ENCODE peak calls at places on chromosomes 13 and 19, in five cellular contexts. X, F, M, Q and O are unnamed samples.

GRCh38 chr13:46124531-46124966 is 19.7 kb upstream of the CPB2 start:
- DNase-seq in F (no peak), X (no peak), M (no peak), Q (no peak), O (no peak)

GRCh38 chr19:6489278-6490061 is 7.9 kb upstream of the DENND1C start:
- DNase-seq in M (no peak), F (no peak), Q (no peak), X (no peak), O (no peak)

GRCh38 chr13:79307866-79308298 is 98.2 kb downstream of the RBM26 start:
- DNase-seq in M (peak), F (no peak), X (no peak), Q (no peak), O (no peak)

GRCh38 chr19:11737964-11738745 is 591 bp downstream of the ZNF823 start:
- DNase-seq in Q (peak), F (no peak), M (no peak), X (no peak), O (peak)

GRCh38 chr19:12833418-12833746 is 997 bp downstream of the RTBDN start:
- DNase-seq in F (no peak), M (no peak), X (no peak), Q (no peak), O (no peak)

GRCh38 chr13:75907044-75907443 is 270.9 kb downstream of the LMO7 start:
- DNase-seq in M (no peak), F (no peak), X (no peak), Q (no peak), O (no peak)

GRCh38 chr13:108044929-108045328 is 170.4 kb downstream of the LIG4 start:
- DNase-seq in X (no peak), F (no peak), Q (no peak), M (no peak), O (no peak)

GRCh38 chr19:34962945-34963530 is 991 bp downstream of the ZNF792 start:
- DNase-seq in M (peak), X (no peak), F (no peak), Q (no peak), O (no peak)

GRCh38 chr13:113023217-113023597 is 54.2 kb downstream of the MCF2L start:
- DNase-seq in F (no peak), Q (no peak), X (no peak), M (no peak), O (no peak)

GRCh38 chr19:56727731-56728130 is 56.2 kb upstream of the ZNF835 start:
- DNase-seq in F (no peak), X (no peak), Q (no peak), M (peak), O (no peak)

GRCh38 chr13:67023088-67023893 is 206.8 kb downstream of the PCDH9 start:
- DNase-seq in Q (no peak), X (peak), M (no peak), F (no peak), O (no peak)

GRCh38 chr19:16714702-16715294 is 4.8 kb upstream of the NWD1 start:
- DNase-seq in Q (peak), M (peak), X (no peak), F (peak), O (no peak)

GRCh38 chr19:13817018-13817614 is 21.9 kb downstream of the ZSWIM4 start:
- DNase-seq in Q (no peak), M (no peak), F (no peak), X (no peak), O (no peak)

GRCh38 chr19:47296036-47296435 is 13.6 kb upstream of the C5AR1 start:
- DNase-seq in Q (peak), X (peak), M (peak), F (no peak), O (peak)

GRCh38 chr19:37930416-37930815 is 23.4 kb downstream of the SIPA1L3 start:
- DNase-seq in Q (no peak), F (no peak), M (no peak), X (no peak), O (no peak)

GRCh38 chr13:27712421-27712820 is 79.9 kb upstream of the GSX1 start:
- DNase-seq in M (no peak), X (no peak), F (no peak), Q (no peak), O (no peak)

GRCh38 chr13:95492044-95492801 is 60.3 kb upstream of the CLDN10 start:
- DNase-seq in M (no peak), X (no peak), Q (no peak), F (no peak), O (no peak)

GRCh38 chr19:41792513-41793413 is 3.6 kb upstream of the CEACAM3 start:
- DNase-seq in F (no peak), X (no peak), M (no peak), Q (peak), O (no peak)

GRCh38 chr19:15248648-15249559 is 16.7 kb upstream of the EPHX3 start:
- DNase-seq in Q (no peak), F (peak), X (peak), M (peak), O (peak)

GRCh38 chr19:13665125-13665903 is 99.0 kb upstream of the MRI1 start:
- DNase-seq in M (no peak), F (no peak), X (no peak), Q (no peak), O (no peak)

GRCh38 chr19:6791237-6791636 is 18.7 kb downstream of the VAV1 start:
- DNase-seq in M (no peak), F (no peak), X (no peak), Q (no peak), O (no peak)

GRCh38 chr13:32501058-32501457 is 37.5 kb downstream of the N4BP2L2 start:
- DNase-seq in Q (no peak), F (no peak), X (no peak), M (no peak), O (no peak)

GRCh38 chr19:41356984-41357739 is 3.4 kb upstream of the TGFB1 start:
- DNase-seq in X (no peak), Q (no peak), M (no peak), F (no peak), O (no peak)